ENCODE peak calls at places on chromosomes 13 and 19, in nine cellular contexts. H, F, Q, C, A, D, J, X and U are unnamed samples.

GRCh38 chr19:1457031-1457739 is 7.3 kb downstream of the APC2 start:
- DNase-seq in J (no peak), C (no peak), F (no peak), A (no peak), D (no peak), X (no peak), H (no peak), Q (no peak), U (peak)

GRCh38 chr13:80630685-80631121 is 289.8 kb upstream of the SPRY2 start:
- DNase-seq in C (no peak), J (no peak), H (no peak), Q (no peak), X (no peak), D (no peak), A (peak), F (peak), U (peak)

GRCh38 chr13:112333756-112334543 is 42.2 kb upstream of the SPACA7 start:
- DNase-seq in Q (no peak), F (peak), J (no peak), H (no peak), C (no peak), A (peak), X (no peak), D (no peak), U (peak)

GRCh38 chr13:40452038-40452666 is 214.3 kb downstream of the FOXO1 start:
- DNase-seq in J (no peak), Q (no peak), F (no peak), A (no peak), C (no peak), H (peak), X (no peak), D (no peak), U (no peak)

GRCh38 chr13:102227696-102228095 is 174.2 kb downstream of the FGF14 start:
- DNase-seq in H (no peak), D (no peak), J (no peak), F (no peak), C (no peak), Q (no peak), A (no peak), X (no peak), U (no peak)

GRCh38 chr13:63446329-63446728 is 2030.7 kb upstream of the PCDH20 start:
- DNase-seq in C (no peak), D (no peak), F (no peak), A (no peak), Q (no peak), H (no peak), J (no peak), X (no peak), U (no peak)

GRCh38 chr13:110915874-110916670 is 1.2 kb upstream of the ANKRD10 start:
- DNase-seq in Q (no peak), J (peak), D (peak), C (no peak), F (peak), A (peak), X (peak), H (peak), U (peak)

GRCh38 chr13:51804295-51805172 is 571 bp upstream of the DHRS12 start:
- DNase-seq in F (no peak), A (no peak), D (no peak), H (no peak), C (peak), Q (no peak), X (no peak), J (no peak), U (no peak)

GRCh38 chr13:38530492-38530891 is 156.4 kb upstream of the FREM2 start:
- DNase-seq in A (peak), H (no peak), X (no peak), J (peak), C (peak), Q (no peak), D (no peak), F (peak), U (no peak)

GRCh38 chr19:11400695-11401291 is 16.7 kb upstream of the EPOR start:
- DNase-seq in A (no peak), H (no peak), D (no peak), Q (no peak), X (no peak), C (no peak), F (no peak), J (no peak), U (no peak)

GRCh38 chr13:36131215-36131930 is at the start of gene DCLK1:
- DNase-seq in H (no peak), C (peak), A (peak), D (no peak), F (peak), J (no peak), Q (peak), X (peak), U (no peak)

GRCh38 chr19:43564800-43565199 is 10.5 kb downstream of the XRCC1 start:
- DNase-seq in X (no peak), A (no peak), F (no peak), Q (no peak), D (no peak), C (no peak), J (no peak), H (no peak), U (no peak)

GRCh38 chr19:1013218-1013617 is 7.7 kb downstream of the TMEM259 start:
- DNase-seq in H (no peak), Q (no peak), F (no peak), X (no peak), A (no peak), C (no peak), J (no peak), D (no peak), U (no peak)

GRCh38 chr13:110261166-110262081 is 45.5 kb downstream of the COL4A1 start:
- DNase-seq in J (no peak), C (no peak), A (peak), H (no peak), D (no peak), X (no peak), F (no peak), Q (no peak), U (no peak)

GRCh38 chr19:10752237-10752912 is 34.5 kb downstream of the DNM2 start:
- DNase-seq in F (no peak), Q (peak), H (no peak), D (no peak), X (no peak), A (no peak), J (no peak), C (no peak), U (no peak)